ENCODE peak calls at places on chromosomes 12 and 14, in five cellular contexts. B, F, H, P and M are unnamed samples.

GRCh38 chr14:97218336-97218712 is 421.1 kb downstream of the VRK1 start:
- DNase-seq in B (no peak), F (no peak), H (peak), P (no peak), M (no peak)

GRCh38 chr14:95360828-95361227 is 41.1 kb upstream of the CLMN start:
- DNase-seq in B (no peak), F (no peak), H (no peak), P (no peak), M (no peak)

GRCh38 chr12:7060353-7060954 is at the start of gene C1S:
- DNase-seq in B (no peak), F (peak), H (peak), P (peak), M (no peak)

GRCh38 chr12:10182662-10183061 is 3.8 kb downstream of the TMEM52B start:
- DNase-seq in B (no peak), F (no peak), H (no peak), P (no peak), M (no peak)

GRCh38 chr12:58419905-58420304 is 478.5 kb downstream of the ATP23 start:
- DNase-seq in B (no peak), F (no peak), H (no peak), P (no peak), M (no peak)

GRCh38 chr12:40226652-40227051 is 1.9 kb downstream of the LRRK2 start:
- DNase-seq in B (no peak), F (no peak), H (no peak), P (no peak), M (no peak)

GRCh38 chr12:131783915-131784541 is 44.2 kb upstream of the MMP17 start:
- DNase-seq in B (no peak), F (peak), H (no peak), P (no peak), M (no peak)

GRCh38 chr14:94128216-94128839 is 1.1 kb downstream of the IFI27L2 start:
- DNase-seq in B (no peak), F (no peak), H (no peak), P (no peak), M (no peak)